ENCODE peak calls at places on chromosomes 1 and 21, in eight cellular contexts. B, Y, Z, A, X, S, N and H are unnamed samples.

GRCh38 chr1:8076171-8076570 is 50.1 kb upstream of the ERRFI1 start:
- DNase-seq in X (no peak), Z (no peak), B (no peak), Y (no peak), N (no peak), A (no peak), S (no peak), H (no peak)

GRCh38 chr1:212981025-212981495 is 30.7 kb downstream of the VASH2 start:
- DNase-seq in Y (peak; percentile 71), N (no peak), Z (no peak), S (peak; percentile 40), A (no peak), B (no peak), X (no peak), H (no peak)

GRCh38 chr1:156368889-156369684 is at the start of gene RHBG:
- DNase-seq in B (peak; percentile 75), A (peak; percentile 79), X (no peak), S (no peak), Z (no peak), Y (peak; percentile 37), N (peak; percentile 68), H (no peak)

GRCh38 chr1:42168798-42169197 is 4.3 kb upstream of the GUCA2A start:
- DNase-seq in A (no peak), S (no peak), X (no peak), Y (no peak), B (no peak), Z (peak; percentile 33), N (no peak), H (no peak)

GRCh38 chr1:17081439-17081838 is 27.6 kb upstream of the SDHB start:
- DNase-seq in N (no peak), A (no peak), S (no peak), X (no peak), B (no peak), Z (no peak), Y (no peak), H (no peak)

GRCh38 chr1:21077085-21077484 is 99.6 kb downstream of the EIF4G3 start:
- DNase-seq in X (no peak), Y (peak; percentile 35), S (no peak), A (no peak), Z (no peak), B (no peak), N (no peak), H (no peak)

GRCh38 chr1:53804791-53805505 is 33.1 kb downstream of the NDC1 start:
- DNase-seq in Z (no peak), N (no peak), S (no peak), Y (no peak), A (no peak), X (no peak), B (no peak), H (no peak)

GRCh38 chr1:18343646-18344045 is 137.1 kb upstream of the KLHDC7A start:
- DNase-seq in X (no peak), Y (no peak), A (no peak), N (no peak), S (no peak), Z (no peak), B (no peak), H (no peak)

GRCh38 chr1:26175346-26175745 is 1.9 kb upstream of the CNKSR1 start:
- DNase-seq in B (no peak), Y (no peak), N (no peak), Z (no peak), X (no peak), S (no peak), A (no peak), H (no peak)

GRCh38 chr21:41478319-41479177 is 29.4 kb downstream of the TMPRSS2 start:
- DNase-seq in Y (no peak), B (no peak), A (peak; percentile 50), N (no peak), Z (no peak), S (no peak), X (no peak), H (no peak)

GRCh38 chr1:157357111-157357510 is 195.2 kb downstream of the FCRL5 start:
- DNase-seq in Z (no peak), X (no peak), A (no peak), N (no peak), B (no peak), Y (peak; percentile 29), S (no peak), H (no peak)

GRCh38 chr1:1119272-1119890 is 3.5 kb upstream of the C1orf159 start:
- DNase-seq in N (no peak), Z (peak; percentile 63), A (peak; percentile 36), Y (peak; percentile 11), S (no peak), X (no peak), B (peak; percentile 29), H (no peak)

GRCh38 chr1:209080170-209080781 is 503.2 kb upstream of the CAMK1G start:
- DNase-seq in Y (no peak), X (no peak), Z (no peak), N (no peak), A (no peak), S (peak; percentile 59), B (no peak), H (no peak)

GRCh38 chr1:166814611-166815010 is 24.7 kb upstream of the POGK start:
- DNase-seq in X (no peak), Y (no peak), B (no peak), N (no peak), A (no peak), S (no peak), Z (no peak), H (no peak)

GRCh38 chr1:234962340-234962989 is 166.2 kb downstream of the TOMM20 start:
- DNase-seq in A (no peak), X (no peak), Y (no peak), N (peak; percentile 45), B (no peak), S (peak; percentile 71), Z (peak; percentile 79), H (peak; percentile 74)

GRCh38 chr1:225903623-225904022 is 14.7 kb upstream of the LEFTY1 start:
- DNase-seq in A (no peak), S (no peak), Y (no peak), B (no peak), Z (no peak), X (no peak), N (no peak), H (no peak)

GRCh38 chr21:36478207-36478701 is 1.7 kb downstream of the CLDN14 start:
- DNase-seq in A (no peak), S (peak; percentile 86), X (no peak), Z (no peak), B (no peak), N (no peak), Y (no peak), H (no peak)

GRCh38 chr21:41744028-41744940 is 22.6 kb downstream of the RIPK4 start:
- DNase-seq in Y (no peak), S (no peak), Z (no peak), N (no peak), A (peak; percentile 51), B (no peak), X (no peak), H (no peak)

GRCh38 chr1:83794384-83794783 is 204.5 kb downstream of the TTLL7 start:
- DNase-seq in X (no peak), Z (no peak), A (no peak), N (no peak), Y (no peak), S (no peak), B (no peak), H (no peak)

GRCh38 chr1:45686081-45687013 is at the start of gene GPBP1L1:
- DNase-seq in N (peak; percentile 99), S (peak; percentile 96), X (peak; percentile 99), Z (peak; percentile 99), B (peak; percentile 98), Y (peak; percentile 99), A (peak; percentile 99), H (peak; percentile 99)
- TF ChIP-seq POLR2A in N (peak; percentile 71), S (peak; percentile 29), X (peak; percentile 51), Z (peak; percentile 80), B (peak; percentile 85), Y (peak; percentile 76), A (peak; percentile 77), H (peak; percentile 52)

GRCh38 chr1:185520188-185520935 is 203.3 kb upstream of the IVNS1ABP start:
- DNase-seq in B (no peak), Y (no peak), S (peak; percentile 5), Z (no peak), N (no peak), A (no peak), X (no peak), H (no peak)
- H3K9me3 ChIP-seq in B (no peaks in the 10 kb centered on the region), Y (no peaks in the 10 kb centered on the region), S (peaks cover 42% of the 10 kb centered on the region), Z (no peaks in the 10 kb centered on the region), N (no peaks in the 10 kb centered on the region), A (no peaks in the 10 kb centered on the region), X (no peaks in the 10 kb centered on the region), H (no peaks in the 10 kb centered on the region)

DNA sequence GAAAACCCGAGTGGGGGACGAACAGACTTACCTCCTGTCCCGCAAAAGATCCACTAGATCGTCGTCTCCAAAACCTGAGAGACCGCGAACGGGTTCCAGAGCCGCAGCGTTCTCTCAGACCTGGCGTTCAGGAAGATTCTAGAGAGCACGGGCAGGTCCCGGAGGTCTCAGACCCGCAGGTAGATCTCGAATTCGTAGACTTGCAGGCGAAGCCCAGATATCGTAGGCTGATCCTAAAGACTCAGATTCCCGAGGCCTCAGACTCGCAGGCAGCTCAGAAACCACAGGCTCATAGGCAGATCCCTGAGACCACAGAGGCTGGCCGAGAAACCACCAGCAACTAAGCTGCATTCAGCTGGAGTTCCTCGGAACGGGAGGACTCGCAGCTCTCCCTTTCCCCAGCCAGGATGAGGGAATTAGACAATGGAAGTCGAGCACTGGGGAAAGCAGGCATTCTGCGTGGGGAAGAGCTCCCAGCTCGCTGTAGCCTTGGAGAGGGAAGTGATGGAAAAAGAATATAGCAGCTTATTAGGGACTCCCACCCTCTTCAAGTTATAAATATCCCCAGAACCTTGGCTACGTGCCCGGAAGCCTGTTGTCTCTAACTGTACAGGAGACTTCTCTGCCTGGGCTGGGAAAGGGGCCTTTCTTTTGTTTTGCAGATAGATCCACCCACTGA is at the start of gene ZNF436:
- DNase-seq in X (no peak), Z (peak; percentile 96), S (peak; percentile 25), Y (peak; percentile 94), B (peak; percentile 90), A (peak; percentile 60), N (peak; percentile 96), H (peak; percentile 92)
- TF ChIP-seq POLR2A in X (no peak), Z (no peak), S (no peak), Y (peak; percentile 75), B (peak; percentile 55), A (no peak), N (no peak), H (no peak)

GRCh38 chr1:115257596-115257995 is 80.5 kb downstream of the NGF start:
- DNase-seq in X (no peak), Y (no peak), Z (no peak), N (no peak), B (no peak), A (no peak), S (no peak), H (no peak)
- H3K9me3 ChIP-seq in X (no peaks in the 10 kb centered on the region), Y (no peaks in the 10 kb centered on the region), Z (peaks cover 9% of the 10 kb centered on the region), N (no peaks in the 10 kb centered on the region), B (no peaks in the 10 kb centered on the region), A (peaks cover 11% of the 10 kb centered on the region), S (peaks cover 7% of the 10 kb centered on the region), H (peaks cover 9% of the 10 kb centered on the region)